ENCODE peak calls at places on chromosomes 4 and X, in six cellular contexts. One of them, this sample, is unnamed.

GRCh38 chrX:84197550-84197949 is 9.6 kb upstream of the RPS6KA6 start:
- DNase-seq in HCEC 1CT: no peak
- DNase-seq in epithelial cell of proximal tubule: no peak
- DNase-seq in HFFc6: no peak
- DNase-seq in mucosa of gallbladder: no peak
- DNase-seq in uterus: no peak
- DNase-seq in this sample: no peak

GRCh38 chrX:63250253-63250868 is 100.8 kb downstream of the SPIN4 start:
- DNase-seq in HCEC 1CT: peak; percentile 59
- DNase-seq in epithelial cell of proximal tubule: peak; percentile 30
- DNase-seq in HFFc6: peak; percentile 78
- DNase-seq in mucosa of gallbladder: peak; percentile 65
- DNase-seq in uterus: peak; percentile 34
- DNase-seq in this sample: no peak

GRCh38 chr4:159508917-159509500 is 406.1 kb downstream of the RAPGEF2 start:
- DNase-seq in HCEC 1CT: no peak
- DNase-seq in epithelial cell of proximal tubule: no peak
- DNase-seq in HFFc6: no peak
- DNase-seq in mucosa of gallbladder: no peak
- DNase-seq in uterus: no peak
- DNase-seq in this sample: no peak

GRCh38 chr4:112036881-112037280 is 108.4 kb upstream of the FAM241A start:
- DNase-seq in HCEC 1CT: peak; percentile 16
- DNase-seq in epithelial cell of proximal tubule: no peak
- DNase-seq in HFFc6: no peak
- DNase-seq in mucosa of gallbladder: no peak
- DNase-seq in uterus: no peak
- DNase-seq in this sample: no peak

GRCh38 chr4:135073389-135073788 is 871.8 kb upstream of the PABPC4L start:
- DNase-seq in HCEC 1CT: no peak
- DNase-seq in epithelial cell of proximal tubule: no peak
- DNase-seq in HFFc6: no peak
- DNase-seq in mucosa of gallbladder: no peak
- DNase-seq in uterus: no peak
- DNase-seq in this sample: no peak

GRCh38 chr4:71586087-71586763 is 197.7 kb downstream of the GC start:
- DNase-seq in HCEC 1CT: no peak
- DNase-seq in epithelial cell of proximal tubule: no peak
- DNase-seq in HFFc6: no peak
- DNase-seq in mucosa of gallbladder: no peak
- DNase-seq in uterus: no peak
- DNase-seq in this sample: no peak

GRCh38 chr4:151806511-151806927 is 45.7 kb upstream of the GATB start:
- DNase-seq in HCEC 1CT: peak; percentile 57
- DNase-seq in epithelial cell of proximal tubule: no peak
- DNase-seq in HFFc6: peak; percentile 91
- DNase-seq in mucosa of gallbladder: no peak
- DNase-seq in uterus: no peak
- DNase-seq in this sample: no peak

GRCh38 chrX:69543572-69543971 is 39.4 kb downstream of the NALF2 start:
- DNase-seq in HCEC 1CT: no peak
- DNase-seq in epithelial cell of proximal tubule: no peak
- DNase-seq in HFFc6: no peak
- DNase-seq in mucosa of gallbladder: no peak
- DNase-seq in uterus: no peak
- DNase-seq in this sample: no peak

GRCh38 chr4:71553605-71554004 is 214.8 kb downstream of the SLC4A4 start:
- DNase-seq in HCEC 1CT: peak; percentile 30
- DNase-seq in epithelial cell of proximal tubule: no peak
- DNase-seq in HFFc6: peak; percentile 46
- DNase-seq in mucosa of gallbladder: no peak
- DNase-seq in uterus: no peak
- DNase-seq in this sample: no peak

GRCh38 chr4:33340168-33340567 is 2620.0 kb downstream of the PCDH7 start:
- DNase-seq in HCEC 1CT: no peak
- DNase-seq in epithelial cell of proximal tubule: no peak
- DNase-seq in HFFc6: no peak
- DNase-seq in mucosa of gallbladder: no peak
- DNase-seq in uterus: no peak
- DNase-seq in this sample: no peak

GRCh38 chrX:1392376-1393130 is 640 bp upstream of the SLC25A6 start:
- DNase-seq in HCEC 1CT: peak; percentile 74
- DNase-seq in epithelial cell of proximal tubule: no peak
- DNase-seq in HFFc6: peak; percentile 37
- DNase-seq in mucosa of gallbladder: peak; percentile 57
- DNase-seq in uterus: peak; percentile 74
- DNase-seq in this sample: no peak

GRCh38 chrX:43333543-43333942 is 322.6 kb upstream of the MAOA start:
- DNase-seq in HCEC 1CT: no peak
- DNase-seq in epithelial cell of proximal tubule: no peak
- DNase-seq in HFFc6: no peak
- DNase-seq in mucosa of gallbladder: no peak
- DNase-seq in uterus: no peak
- DNase-seq in this sample: no peak

GRCh38 chr4:99156992-99157391 is 12.9 kb upstream of the ADH4 start:
- DNase-seq in HCEC 1CT: no peak
- DNase-seq in epithelial cell of proximal tubule: no peak
- DNase-seq in HFFc6: no peak
- DNase-seq in mucosa of gallbladder: no peak
- DNase-seq in uterus: no peak
- DNase-seq in this sample: no peak

GRCh38 chrX:3295731-3296130 is 50.7 kb downstream of the MXRA5 start:
- DNase-seq in HCEC 1CT: no peak
- DNase-seq in epithelial cell of proximal tubule: no peak
- DNase-seq in HFFc6: no peak
- DNase-seq in mucosa of gallbladder: no peak
- DNase-seq in uterus: no peak
- DNase-seq in this sample: no peak

GRCh38 chrX:154478728-154479622 is at the start of gene LAGE3:
- DNase-seq in HCEC 1CT: peak; percentile 82
- DNase-seq in epithelial cell of proximal tubule: no peak
- DNase-seq in HFFc6: peak; percentile 81
- DNase-seq in mucosa of gallbladder: peak; percentile 94
- DNase-seq in uterus: peak; percentile 91
- DNase-seq in this sample: peak; percentile 97

GRCh38 chr4:77804471-77804870 is 14.7 kb downstream of the CNOT6L start:
- DNase-seq in HCEC 1CT: no peak
- DNase-seq in epithelial cell of proximal tubule: no peak
- DNase-seq in HFFc6: no peak
- DNase-seq in mucosa of gallbladder: no peak
- DNase-seq in uterus: no peak
- DNase-seq in this sample: no peak

GRCh38 chr4:1490011-1490905 is 84.0 kb upstream of the NKX1-1 start:
- DNase-seq in HCEC 1CT: no peak
- DNase-seq in epithelial cell of proximal tubule: no peak
- DNase-seq in HFFc6: no peak
- DNase-seq in mucosa of gallbladder: no peak
- DNase-seq in uterus: no peak
- DNase-seq in this sample: peak; percentile 11

GRCh38 chr4:172042714-172043114 is 229.5 kb downstream of the GALNTL6 start:
- DNase-seq in HCEC 1CT: no peak
- DNase-seq in epithelial cell of proximal tubule: peak; percentile 15
- DNase-seq in HFFc6: no peak
- DNase-seq in mucosa of gallbladder: peak; percentile 39
- DNase-seq in uterus: no peak
- DNase-seq in this sample: no peak

GRCh38 chr4:139736257-139736626 is 70.6 kb downstream of the MGST2 start:
- DNase-seq in HCEC 1CT: no peak
- DNase-seq in epithelial cell of proximal tubule: no peak
- DNase-seq in HFFc6: no peak
- DNase-seq in mucosa of gallbladder: no peak
- DNase-seq in uterus: no peak
- DNase-seq in this sample: no peak

GRCh38 chr4:74659576-74660411 is 134.5 kb downstream of the BTC start:
- DNase-seq in HCEC 1CT: peak; percentile 88
- DNase-seq in epithelial cell of proximal tubule: peak; percentile 100
- DNase-seq in HFFc6: peak; percentile 99
- DNase-seq in mucosa of gallbladder: peak; percentile 70
- DNase-seq in uterus: peak; percentile 15
- DNase-seq in this sample: no peak

GRCh38 chr4:106993846-106994245 is 42.3 kb downstream of the DKK2 start:
- DNase-seq in HCEC 1CT: no peak
- DNase-seq in epithelial cell of proximal tubule: no peak
- DNase-seq in HFFc6: no peak
- DNase-seq in mucosa of gallbladder: no peak
- DNase-seq in uterus: no peak
- DNase-seq in this sample: no peak